ENCODE peak calls at places on chromosomes 6 and 20, in ten cellular contexts. J, K, Y, S, C, X, N, U, I and E are unnamed samples.

GRCh38 chr6:129865013-129865412 is 3.9 kb upstream of the TMEM244 start:
- DNase-seq in J (no peak), K (no peak), Y (no peak), S (no peak), C (no peak), X (no peak), N (no peak), U (no peak), I (no peak), E (no peak)

GRCh38 chr20:34415079-34415478 is 52.0 kb downstream of the ITCH start:
- DNase-seq in J (no peak), K (no peak), Y (no peak), S (no peak), C (no peak), X (no peak), N (no peak), U (no peak), I (no peak), E (no peak)

GRCh38 chr6:12291083-12291784 is 1.1 kb downstream of the EDN1 start:
- DNase-seq in J (no peak), K (no peak), Y (no peak), S (no peak), C (no peak), X (no peak), N (no peak), U (no peak), I (no peak), E (no peak)

GRCh38 chr6:74507649-74508048 is 698.2 kb downstream of the COL12A1 start:
- DNase-seq in J (no peak), K (no peak), Y (no peak), S (no peak), C (no peak), X (no peak), N (no peak), U (no peak), I (no peak), E (no peak)

GRCh38 chr6:11796819-11797218 is 18.2 kb upstream of the ADTRP start:
- DNase-seq in J (no peak), K (no peak), Y (no peak), S (no peak), C (no peak), X (no peak), N (no peak), U (no peak), I (no peak), E (no peak)

GRCh38 chr6:166417285-166417691 is 34.5 kb upstream of the MPC1 start:
- DNase-seq in J (no peak), K (no peak), Y (no peak), S (no peak), C (no peak), X (no peak), N (peak; percentile 40), U (no peak), I (no peak), E (no peak)

GRCh38 chr6:43636312-43636667 is 650 bp downstream of the MAD2L1BP start:
- DNase-seq in J (no peak), K (no peak), Y (no peak), S (no peak), C (no peak), X (no peak), N (no peak), U (no peak), I (no peak), E (no peak)

GRCh38 chr6:2542858-2543218 is 207.9 kb downstream of the MYLK4 start:
- DNase-seq in J (peak; percentile 94), K (no peak), Y (no peak), S (peak; percentile 20), C (no peak), X (no peak), N (no peak), U (no peak), I (no peak), E (no peak)

GRCh38 chr6:54717849-54718455 is 128.6 kb upstream of the FAM83B start:
- DNase-seq in J (peak; percentile 3), K (no peak), Y (no peak), S (peak; percentile 24), C (peak; percentile 63), X (no peak), N (peak; percentile 3), U (peak; percentile 8), I (peak; percentile 31), E (no peak)

GRCh38 chr6:57172136-57173055 is at the start of gene BAG2:
- DNase-seq in J (peak; percentile 84), K (peak; percentile 96), Y (peak; percentile 37), S (peak; percentile 71), C (peak; percentile 93), X (peak; percentile 82), N (peak; percentile 80), U (peak; percentile 82), I (peak; percentile 86), E (peak; percentile 83)

GRCh38 chr6:53899512-53899911 is 104.7 kb downstream of the LRRC1 start:
- DNase-seq in J (no peak), K (no peak), Y (no peak), S (no peak), C (no peak), X (no peak), N (no peak), U (no peak), I (no peak), E (no peak)

GRCh38 chr6:25583099-25583498 is 68.9 kb upstream of the SCGN start:
- DNase-seq in J (no peak), K (no peak), Y (no peak), S (no peak), C (no peak), X (no peak), N (no peak), U (no peak), I (no peak), E (no peak)

GRCh38 chr20:37282558-37282957 is 6.9 kb upstream of the MANBAL start:
- DNase-seq in J (no peak), K (no peak), Y (no peak), S (peak; percentile 38), C (no peak), X (no peak), N (no peak), U (peak; percentile 72), I (no peak), E (no peak)

GRCh38 chr6:39137235-39137634 is 22.2 kb upstream of the SAYSD1 start:
- DNase-seq in J (peak; percentile 2), K (no peak), Y (no peak), S (peak; percentile 2), C (no peak), X (no peak), N (no peak), U (no peak), I (no peak), E (no peak)

GRCh38 chr6:135506270-135506997 is 8.9 kb upstream of the AHI1 start:
- DNase-seq in J (peak; percentile 2), K (no peak), Y (no peak), S (peak; percentile 37), C (no peak), X (no peak), N (no peak), U (no peak), I (no peak), E (no peak)

GRCh38 chr6:104957301-104958177 is 632 bp downstream of the LIN28B start:
- DNase-seq in J (no peak), K (no peak), Y (no peak), S (no peak), C (no peak), X (no peak), N (no peak), U (no peak), I (no peak), E (no peak)

GRCh38 chr20:52972190-52972937 is at the start of gene TSHZ2:
- DNase-seq in J (no peak), K (peak; percentile 78), Y (no peak), S (no peak), C (peak; percentile 71), X (peak; percentile 4), N (peak; percentile 50), U (peak; percentile 52), I (peak; percentile 22), E (peak; percentile 37)

GRCh38 chr6:113169484-113169883 is 687.7 kb upstream of the MARCKS start:
- DNase-seq in J (no peak), K (no peak), Y (no peak), S (no peak), C (no peak), X (no peak), N (no peak), U (no peak), I (no peak), E (no peak)

GRCh38 chr6:46044876-46045617 is 29.4 kb upstream of the CLIC5 start:
- DNase-seq in J (no peak), K (peak; percentile 65), Y (peak; percentile 22), S (peak; percentile 65), C (peak; percentile 25), X (no peak), N (no peak), U (peak; percentile 94), I (no peak), E (no peak)

GRCh38 chr6:149043476-149044130 is 273.9 kb upstream of the TAB2 start:
- DNase-seq in J (peak; percentile 27), K (no peak), Y (no peak), S (peak; percentile 23), C (no peak), X (no peak), N (no peak), U (no peak), I (no peak), E (no peak)